ENCODE peak calls at places on chromosome 13, in seven cellular contexts. V, H, R, U, M, G and B are unnamed samples.

GRCh38 chr13:95535243-95535642 is 17.3 kb upstream of the CLDN10 start:
- DNase-seq in H (no peak), V (no peak), R (no peak), U (no peak), M (peak; percentile 88), G (no peak), B (peak; percentile 26)

GRCh38 chr13:32413284-32413683 is 14.6 kb downstream of the N4BP2L1 start:
- DNase-seq in G (no peak), H (no peak), M (no peak), V (no peak), U (no peak), R (no peak), B (no peak)

GRCh38 chr13:52001120-52001731 is 10.0 kb downstream of the ATP7B start:
- DNase-seq in M (no peak), V (no peak), U (no peak), R (peak; percentile 16), G (no peak), H (no peak), B (peak; percentile 56)

GRCh38 chr13:75357576-75358295 is 124.2 kb downstream of the TBC1D4 start:
- DNase-seq in V (no peak), G (no peak), R (peak; percentile 62), U (no peak), H (no peak), M (peak; percentile 75), B (peak; percentile 77)

GRCh38 chr13:87677043-87677333 is 5.8 kb downstream of the SLITRK5 start:
- DNase-seq in H (no peak), M (no peak), R (no peak), V (peak; percentile 5), U (no peak), G (no peak), B (no peak)

GRCh38 chr13:94050686-94051085 is 428.8 kb downstream of the DCT start:
- DNase-seq in G (no peak), U (no peak), V (no peak), H (no peak), R (no peak), M (no peak), B (no peak)

GRCh38 chr13:107144432-107144831 is 576.5 kb upstream of the ARGLU1 start:
- DNase-seq in H (no peak), V (no peak), U (no peak), G (no peak), R (no peak), M (no peak), B (no peak)

GRCh38 chr13:51035469-51035868 is 75.6 kb downstream of the C13orf42 start:
- DNase-seq in M (no peak), U (no peak), G (no peak), V (no peak), R (no peak), H (no peak), B (no peak)

GRCh38 chr13:39765801-39766463 is 110.5 kb downstream of the COG6 start:
- DNase-seq in M (no peak), R (no peak), G (no peak), V (peak; percentile 57), H (no peak), U (peak; percentile 55), B (peak; percentile 34)

GRCh38 chr13:31824705-31825512 is 85.6 kb downstream of the RXFP2 start:
- DNase-seq in M (peak; percentile 47), R (peak; percentile 6), V (no peak), U (no peak), G (no peak), H (no peak), B (peak; percentile 51)

GRCh38 chr13:39676315-39676876 is 20.9 kb downstream of the COG6 start:
- DNase-seq in H (no peak), M (peak; percentile 35), V (no peak), G (no peak), R (peak; percentile 43), U (no peak), B (peak; percentile 57)

GRCh38 chr13:72296246-72296645 is 429.2 kb upstream of the DACH1 start:
- DNase-seq in V (no peak), H (no peak), R (no peak), U (no peak), M (no peak), G (no peak), B (no peak)

GRCh38 chr13:75407473-75407872 is 74.5 kb downstream of the TBC1D4 start:
- DNase-seq in U (no peak), M (no peak), R (no peak), V (no peak), G (no peak), H (no peak), B (no peak)

GRCh38 chr13:50370303-50370950 is 355.2 kb downstream of the KCNRG start:
- DNase-seq in R (no peak), U (no peak), V (no peak), H (no peak), G (no peak), M (no peak), B (peak; percentile 65)

GRCh38 chr13:60268203-60268555 is 104.5 kb upstream of the DIAPH3 start:
- DNase-seq in U (no peak), H (no peak), R (no peak), M (no peak), G (no peak), V (no peak), B (no peak)

GRCh38 chr13:71758823-71759222 is 108.2 kb downstream of the DACH1 start:
- DNase-seq in G (no peak), R (no peak), H (no peak), V (no peak), M (no peak), U (no peak), B (no peak)

GRCh38 chr13:41601718-41602445 is 144.5 kb downstream of the RGCC start:
- DNase-seq in R (no peak), V (no peak), M (no peak), G (no peak), U (no peak), H (no peak), B (no peak)

GRCh38 chr13:34627905-34628682 is 314.0 kb upstream of the NBEA start:
- DNase-seq in M (no peak), G (no peak), V (no peak), H (no peak), R (no peak), U (no peak), B (no peak)

GRCh38 chr13:106906431-106906996 is 338.6 kb upstream of the ARGLU1 start:
- DNase-seq in U (no peak), R (no peak), G (no peak), M (no peak), V (no peak), H (no peak), B (no peak)

GRCh38 chr13:75458696-75459422 is 23.1 kb downstream of the TBC1D4 start:
- DNase-seq in R (peak; percentile 74), M (no peak), H (peak; percentile 65), V (no peak), U (no peak), G (no peak), B (peak; percentile 82)

GRCh38 chr13:98251708-98252107 is 74.6 kb upstream of the RNF113B start:
- DNase-seq in V (no peak), R (no peak), H (no peak), M (no peak), U (no peak), G (no peak), B (no peak)

GRCh38 chr13:26048745-26049144 is 3.1 kb downstream of the SHISA2 start:
- DNase-seq in V (no peak), H (no peak), U (no peak), R (no peak), M (no peak), G (no peak), B (no peak)

GRCh38 chr13:42883771-42884170 is 102.4 kb downstream of the FAM216B start:
- DNase-seq in H (no peak), V (no peak), R (no peak), U (no peak), G (no peak), M (peak; percentile 63), B (peak; percentile 12)

DNA sequence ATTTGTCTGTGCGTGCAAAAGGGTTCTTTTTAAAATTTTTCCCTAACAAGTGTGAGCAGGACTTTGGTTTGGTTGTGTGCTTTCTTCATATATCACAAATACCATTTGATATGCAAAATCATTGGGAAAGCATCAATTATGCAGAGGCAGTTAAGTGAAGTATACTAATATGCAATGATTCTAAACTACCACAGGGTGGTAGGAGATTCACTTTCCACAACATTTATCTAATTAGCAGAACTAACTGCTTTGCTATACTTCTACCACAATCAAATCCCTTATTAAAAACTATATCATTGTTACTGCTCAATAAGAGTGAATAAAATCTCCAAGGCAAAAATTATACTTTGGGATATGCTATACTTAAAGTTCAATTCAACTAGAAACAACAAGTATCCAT is 2738.9 kb upstream of the PCDH20 start:
- DNase-seq in V (no peak), R (no peak), M (no peak), U (no peak), G (no peak), H (no peak), B (no peak)
- TF ChIP-seq CTCF in V (no peak), R (no peak), M (no peak), U (no peak), G (peak; percentile 22), H (no peak), B (no peak)

DNA sequence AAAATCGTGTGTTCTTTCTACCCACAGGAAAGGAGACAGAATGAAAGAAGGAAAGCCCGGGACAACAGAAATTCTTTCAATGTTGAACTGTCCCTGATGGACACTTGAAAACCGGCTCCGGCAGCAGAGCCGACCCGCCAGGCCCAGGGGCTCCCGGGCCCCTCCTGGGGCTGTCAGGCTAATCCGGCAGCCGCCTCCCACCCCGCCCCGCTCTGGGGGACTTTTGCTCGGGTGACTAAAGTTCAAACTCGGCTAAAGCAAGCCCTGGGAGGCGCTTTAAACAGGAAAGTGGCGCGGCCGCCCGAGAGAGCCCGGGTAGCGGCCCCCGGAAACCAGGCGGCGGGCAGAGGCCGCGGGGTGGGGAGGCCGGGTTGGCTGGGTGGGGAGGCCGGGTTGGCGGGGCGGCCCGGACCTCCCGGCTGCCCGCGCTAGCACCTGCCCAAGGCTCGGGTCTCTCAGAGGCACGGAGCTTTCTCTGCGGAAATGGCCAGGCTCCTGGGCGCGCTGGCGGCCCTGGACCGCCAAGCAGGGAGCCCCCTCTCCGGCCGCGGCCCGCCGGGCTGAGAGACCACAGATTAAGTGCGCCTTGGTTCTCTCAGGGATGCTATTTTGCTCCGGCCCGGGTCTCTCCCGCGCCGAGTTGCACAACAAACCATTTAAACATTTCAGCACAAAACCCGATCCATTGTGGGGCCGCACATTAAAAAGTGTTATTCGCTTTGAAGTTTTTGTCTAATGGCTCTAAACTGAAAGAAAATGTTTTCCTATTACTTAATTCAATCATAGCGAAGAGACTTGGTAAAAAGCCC is 2.6 kb upstream of the GSX1 start:
- DNase-seq in U (no peak), R (no peak), G (no peak), M (no peak), V (no peak), H (no peak), B (no peak)
- H3K4me3 ChIP-seq in U (no peak overlapping the region), R (no peak overlapping the region), G (no peak overlapping the region), M (no peak overlapping the region), V (no peak overlapping the region), H (peak overlapping the region; percentile 18), B (no peak overlapping the region)

GRCh38 chr13:89361909-89362308 is 1690.7 kb downstream of the SLITRK5 start:
- DNase-seq in H (no peak), R (no peak), V (no peak), G (no peak), M (no peak), U (no peak), B (no peak)
- TF ChIP-seq CTCF in H (no peak), R (no peak), V (no peak), G (no peak), M (peak; percentile 48), U (no peak), B (no peak)

DNA sequence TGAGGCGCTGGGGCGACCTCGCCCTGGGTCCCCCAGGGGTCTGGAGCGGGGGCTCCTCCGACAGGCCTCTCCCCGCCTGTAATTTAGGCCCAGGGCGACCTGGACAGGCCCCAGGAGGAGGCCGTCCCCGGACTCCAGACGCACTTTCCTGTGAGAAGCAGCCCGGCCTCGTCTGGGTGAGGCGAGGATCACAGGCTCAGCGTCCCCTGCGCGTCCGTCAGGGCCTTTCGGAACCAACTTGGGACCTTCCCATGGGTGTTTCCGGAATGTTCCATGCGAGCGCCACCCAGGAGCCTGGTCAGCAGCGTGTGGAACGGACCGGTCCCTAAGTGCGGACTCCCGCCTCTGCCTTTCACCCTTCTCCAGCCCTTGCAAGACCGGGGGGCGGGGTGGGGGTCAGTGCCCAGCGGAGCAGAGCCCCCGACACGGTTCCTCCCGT is 1.0 kb upstream of the GRTP1 start:
- DNase-seq in H (no peak), M (no peak), V (peak; percentile 74), U (no peak), G (no peak), R (no peak), B (no peak)
- H3K4me3 ChIP-seq in H (peak overlapping the region; percentile 63), M (no peak overlapping the region), V (peak overlapping the region; percentile 48), U (peak overlapping the region; percentile 8), G (no peak overlapping the region), R (no peak overlapping the region), B (no peak overlapping the region)